ENCODE peak calls at places on chromosomes 2 and 18, in eight cellular contexts. R is midbrain, T is HS-5, Z is ascending aorta, G is GM03348, F is EH, S is NCI-H446, U is T-helper 2 cell. V is an unnamed sample.

GRCh38 chr18:42157420-42157819 is 202.4 kb downstream of the PIK3C3 start:
- DNase-seq in U (no peak), F (no peak), G (no peak), S (peak; percentile 83), Z (no peak), T (no peak), R (no peak), V (no peak)

GRCh38 chr2:216546231-216546630 is 47.6 kb downstream of the RPL37A start:
- DNase-seq in G (no peak), S (no peak), T (no peak), F (no peak), R (no peak), U (no peak), Z (no peak), V (no peak)

GRCh38 chr2:84071050-84071449 is 388.0 kb downstream of the SUCLG1 start:
- DNase-seq in R (no peak), Z (no peak), T (no peak), F (no peak), G (no peak), S (no peak), U (no peak), V (no peak)

GRCh38 chr2:166375736-166376487 is at the start of gene SCN9A:
- DNase-seq in T (no peak), R (peak; percentile 29), S (peak; percentile 50), G (peak; percentile 91), Z (peak; percentile 77), U (no peak), F (peak; percentile 83), V (no peak)

GRCh38 chr2:234674781-234675201 is 177.9 kb upstream of the ARL4C start:
- DNase-seq in R (no peak), Z (no peak), U (no peak), S (no peak), G (peak; percentile 66), F (peak; percentile 91), T (peak; percentile 64), V (no peak)

GRCh38 chr2:88874063-88874657 is 182.7 kb downstream of the RPIA start:
- DNase-seq in U (no peak), G (peak; percentile 63), Z (no peak), F (peak; percentile 58), T (peak; percentile 39), S (peak; percentile 64), R (peak; percentile 70), V (no peak)

GRCh38 chr2:207163815-207164747 is 1.7 kb downstream of the KLF7 start:
- DNase-seq in R (peak; percentile 85), S (peak; percentile 58), Z (peak; percentile 86), T (no peak), U (no peak), F (peak; percentile 75), G (no peak), V (no peak)

GRCh38 chr2:156695020-156695419 is 258.8 kb downstream of the GPD2 start:
- DNase-seq in U (no peak), Z (no peak), R (no peak), S (no peak), F (no peak), G (no peak), T (no peak), V (no peak)

GRCh38 chr2:151845481-151845880 is 17.3 kb upstream of the ARL5A start:
- DNase-seq in T (no peak), U (no peak), S (no peak), F (no peak), R (no peak), Z (no peak), G (no peak), V (no peak)

GRCh38 chr2:236955675-236956618 is 129.7 kb upstream of the COPS8 start:
- DNase-seq in S (no peak), U (no peak), T (no peak), G (no peak), F (peak; percentile 6), R (no peak), Z (peak; percentile 19), V (no peak)

GRCh38 chr2:72770879-72771461 is 54.9 kb downstream of the EXOC6B start:
- DNase-seq in Z (peak; percentile 75), T (no peak), F (peak; percentile 75), S (peak; percentile 72), R (peak; percentile 85), G (peak; percentile 79), U (no peak), V (peak; percentile 52)

GRCh38 chr2:142834003-142834402 is 43.5 kb upstream of the KYNU start:
- DNase-seq in G (no peak), R (no peak), F (peak; percentile 67), T (peak; percentile 36), Z (no peak), U (no peak), S (no peak), V (no peak)

GRCh38 chr2:215529271-215529670 is 93.4 kb upstream of the FN1 start:
- DNase-seq in Z (no peak), R (no peak), F (peak; percentile 63), T (no peak), S (no peak), U (no peak), G (no peak), V (no peak)

GRCh38 chr2:20015482-20016083 is 3.1 kb upstream of the MATN3 start:
- DNase-seq in T (no peak), U (no peak), R (peak; percentile 64), F (peak; percentile 69), Z (no peak), S (peak; percentile 65), G (peak; percentile 72), V (no peak)

GRCh38 chr2:12192762-12193161 is 446.3 kb downstream of the LPIN1 start:
- DNase-seq in T (no peak), R (no peak), G (no peak), F (no peak), U (no peak), S (no peak), Z (no peak), V (no peak)

GRCh38 chr2:17195016-17195415 is 323.2 kb downstream of the RAD51AP2 start:
- DNase-seq in T (no peak), S (no peak), R (no peak), F (no peak), U (no peak), Z (no peak), G (peak; percentile 11), V (no peak)

GRCh38 chr2:187865025-187865424 is 310.8 kb upstream of the TFPI start:
- DNase-seq in S (no peak), F (no peak), G (no peak), T (no peak), U (no peak), R (no peak), Z (no peak), V (no peak)

GRCh38 chr2:149587220-149587949 is at the start of gene MMADHC:
- DNase-seq in G (peak; percentile 94), T (peak; percentile 74), R (peak; percentile 94), Z (peak; percentile 97), F (peak; percentile 96), S (peak; percentile 96), U (peak; percentile 83), V (peak; percentile 87)

GRCh38 chr2:59790186-59791142 is 763.0 kb downstream of the BCL11A start:
- DNase-seq in U (no peak), S (no peak), F (no peak), R (no peak), Z (no peak), G (no peak), T (no peak), V (no peak)